ENCODE peak calls at places on chromosomes 2 and 18, in five cellular contexts. H is EH, B is T-cell, P is NCI-H1417, V is right atrium auricular region. W is an unnamed sample.

GRCh38 chr2:230575640-230576324 is 136.9 kb upstream of the CAB39 start:
- DNase-seq in H (no peak), B (peak), P (no peak), V (no peak), W (no peak)

GRCh38 chr18:58042826-58043362 is 1.1 kb upstream of the NEDD4L start:
- DNase-seq in B (no peak), H (no peak), P (no peak), V (no peak), W (no peak)

GRCh38 chr2:8307779-8308178 is 374.1 kb upstream of the ID2 start:
- DNase-seq in P (no peak), V (peak), H (no peak), B (no peak), W (no peak)

GRCh38 chr18:2148823-2149222 is 422.5 kb downstream of the METTL4 start:
- DNase-seq in B (no peak), P (no peak), V (no peak), H (no peak), W (no peak)

GRCh38 chr18:12748671-12749070 is 45.8 kb downstream of the PSMG2 start:
- DNase-seq in V (no peak), P (no peak), H (peak), B (no peak), W (no peak)

GRCh38 chr2:136823291-136823690 is 57.9 kb downstream of the THSD7B start:
- DNase-seq in H (no peak), B (no peak), V (no peak), P (no peak), W (no peak)

GRCh38 chr2:240051697-240052096 is 1.6 kb downstream of the OR6B3 start:
- DNase-seq in B (no peak), H (no peak), V (no peak), P (no peak), W (no peak)

GRCh38 chr18:31617029-31617717 is 25.5 kb downstream of the TTR start:
- DNase-seq in B (no peak), V (no peak), H (no peak), P (no peak), W (no peak)

GRCh38 chr2:31271851-31272267 is 37.9 kb downstream of the EHD3 start:
- DNase-seq in P (no peak), B (no peak), V (no peak), H (peak), W (no peak)

W was measured in NCI-H2029.